ENCODE peak calls at places on chromosomes 13 and 19, in nine cellular contexts. One of them, this sample, is unnamed.

GRCh38 chr19:47110521-47111080 is 3.0 kb downstream of the ZC3H4 start:
- DNase-seq in AG10803: no peak
- DNase-seq in right atrium auricular region: no peak
- DNase-seq in esophagus squamous epithelium: no peak
- DNase-seq in pancreas: no peak
- DNase-seq in stomach: no peak
- DNase-seq in IMR-90: no peak
- DNase-seq in choroid plexus epithelial cell: no peak
- DNase-seq in fibroblast of the aortic adventitia: no peak
- DNase-seq in this sample: no peak

GRCh38 chr13:110244096-110244830 is 62.7 kb downstream of the COL4A1 start:
- DNase-seq in AG10803: peak
- DNase-seq in right atrium auricular region: no peak
- DNase-seq in esophagus squamous epithelium: no peak
- DNase-seq in pancreas: no peak
- DNase-seq in stomach: no peak
- DNase-seq in IMR-90: peak
- DNase-seq in choroid plexus epithelial cell: no peak
- DNase-seq in fibroblast of the aortic adventitia: peak
- DNase-seq in this sample: no peak

GRCh38 chr13:50645092-50645491 is 198.4 kb downstream of the DLEU7 start:
- DNase-seq in AG10803: peak
- DNase-seq in right atrium auricular region: no peak
- DNase-seq in esophagus squamous epithelium: no peak
- DNase-seq in pancreas: no peak
- DNase-seq in stomach: no peak
- DNase-seq in IMR-90: no peak
- DNase-seq in choroid plexus epithelial cell: peak
- DNase-seq in fibroblast of the aortic adventitia: no peak
- DNase-seq in this sample: no peak

GRCh38 chr13:44403720-44404063 is 30.1 kb downstream of the SERP2 start:
- DNase-seq in AG10803: no peak
- DNase-seq in right atrium auricular region: no peak
- DNase-seq in esophagus squamous epithelium: no peak
- DNase-seq in pancreas: no peak
- DNase-seq in stomach: no peak
- DNase-seq in IMR-90: no peak
- DNase-seq in choroid plexus epithelial cell: no peak
- DNase-seq in fibroblast of the aortic adventitia: no peak
- DNase-seq in this sample: no peak

GRCh38 chr13:57932071-57932470 is 300.5 kb downstream of the PCDH17 start:
- DNase-seq in AG10803: no peak
- DNase-seq in right atrium auricular region: no peak
- DNase-seq in esophagus squamous epithelium: no peak
- DNase-seq in pancreas: no peak
- DNase-seq in stomach: no peak
- DNase-seq in IMR-90: no peak
- DNase-seq in choroid plexus epithelial cell: no peak
- DNase-seq in fibroblast of the aortic adventitia: no peak
- DNase-seq in this sample: no peak

GRCh38 chr19:23222998-23223652 is 27.1 kb downstream of the ZNF724 start:
- DNase-seq in AG10803: no peak
- DNase-seq in right atrium auricular region: no peak
- DNase-seq in esophagus squamous epithelium: no peak
- DNase-seq in pancreas: no peak
- DNase-seq in stomach: no peak
- DNase-seq in IMR-90: no peak
- DNase-seq in choroid plexus epithelial cell: no peak
- DNase-seq in fibroblast of the aortic adventitia: no peak
- DNase-seq in this sample: no peak

GRCh38 chr19:28889941-28890645 is 322.9 kb downstream of the UQCRFS1 start:
- DNase-seq in AG10803: no peak
- DNase-seq in right atrium auricular region: no peak
- DNase-seq in esophagus squamous epithelium: no peak
- DNase-seq in pancreas: no peak
- DNase-seq in stomach: no peak
- DNase-seq in IMR-90: no peak
- DNase-seq in choroid plexus epithelial cell: no peak
- DNase-seq in fibroblast of the aortic adventitia: peak
- DNase-seq in this sample: no peak

GRCh38 chr19:18317998-18318800 is 4.7 kb downstream of the LSM4 start:
- DNase-seq in AG10803: no peak
- DNase-seq in right atrium auricular region: no peak
- DNase-seq in esophagus squamous epithelium: no peak
- DNase-seq in pancreas: no peak
- DNase-seq in stomach: peak
- DNase-seq in IMR-90: no peak
- DNase-seq in choroid plexus epithelial cell: no peak
- DNase-seq in fibroblast of the aortic adventitia: no peak
- DNase-seq in this sample: no peak

GRCh38 chr19:8639821-8640401 is 9.5 kb downstream of the NFILZ start:
- DNase-seq in AG10803: peak
- DNase-seq in right atrium auricular region: no peak
- DNase-seq in esophagus squamous epithelium: no peak
- DNase-seq in pancreas: no peak
- DNase-seq in stomach: no peak
- DNase-seq in IMR-90: no peak
- DNase-seq in choroid plexus epithelial cell: peak
- DNase-seq in fibroblast of the aortic adventitia: peak
- DNase-seq in this sample: no peak

GRCh38 chr13:98570929-98571372 is 6.0 kb downstream of the STK24 start:
- DNase-seq in AG10803: no peak
- DNase-seq in right atrium auricular region: no peak
- DNase-seq in esophagus squamous epithelium: no peak
- DNase-seq in pancreas: no peak
- DNase-seq in stomach: peak
- DNase-seq in IMR-90: no peak
- DNase-seq in choroid plexus epithelial cell: peak
- DNase-seq in fibroblast of the aortic adventitia: no peak
- DNase-seq in this sample: no peak

GRCh38 chr13:40609972-40610726 is 56.3 kb downstream of the FOXO1 start:
- DNase-seq in AG10803: no peak
- DNase-seq in right atrium auricular region: no peak
- DNase-seq in esophagus squamous epithelium: no peak
- DNase-seq in pancreas: no peak
- DNase-seq in stomach: no peak
- DNase-seq in IMR-90: no peak
- DNase-seq in choroid plexus epithelial cell: peak
- DNase-seq in fibroblast of the aortic adventitia: no peak
- DNase-seq in this sample: no peak

GRCh38 chr13:47463726-47464125 is 537.3 kb downstream of the SUCLA2 start:
- DNase-seq in AG10803: peak
- DNase-seq in right atrium auricular region: no peak
- DNase-seq in esophagus squamous epithelium: no peak
- DNase-seq in pancreas: no peak
- DNase-seq in stomach: no peak
- DNase-seq in IMR-90: peak
- DNase-seq in choroid plexus epithelial cell: peak
- DNase-seq in fibroblast of the aortic adventitia: peak
- DNase-seq in this sample: no peak

GRCh38 chr13:70255406-70255991 is 147.2 kb upstream of the KLHL1 start:
- DNase-seq in AG10803: no peak
- DNase-seq in right atrium auricular region: no peak
- DNase-seq in esophagus squamous epithelium: no peak
- DNase-seq in pancreas: no peak
- DNase-seq in stomach: no peak
- DNase-seq in IMR-90: no peak
- DNase-seq in choroid plexus epithelial cell: no peak
- DNase-seq in fibroblast of the aortic adventitia: no peak
- DNase-seq in this sample: no peak
- H3K4me3 ChIP-seq in AG10803: no peak
- H3K4me3 ChIP-seq in right atrium auricular region: no peak
- H3K4me3 ChIP-seq in esophagus squamous epithelium: no peak
- H3K4me3 ChIP-seq in pancreas: no peak
- H3K4me3 ChIP-seq in stomach: no peak
- H3K4me3 ChIP-seq in IMR-90: no peak
- H3K4me3 ChIP-seq in choroid plexus epithelial cell: no peak
- H3K4me3 ChIP-seq in fibroblast of the aortic adventitia: no peak
- H3K4me3 ChIP-seq in this sample: no peak

DNA sequence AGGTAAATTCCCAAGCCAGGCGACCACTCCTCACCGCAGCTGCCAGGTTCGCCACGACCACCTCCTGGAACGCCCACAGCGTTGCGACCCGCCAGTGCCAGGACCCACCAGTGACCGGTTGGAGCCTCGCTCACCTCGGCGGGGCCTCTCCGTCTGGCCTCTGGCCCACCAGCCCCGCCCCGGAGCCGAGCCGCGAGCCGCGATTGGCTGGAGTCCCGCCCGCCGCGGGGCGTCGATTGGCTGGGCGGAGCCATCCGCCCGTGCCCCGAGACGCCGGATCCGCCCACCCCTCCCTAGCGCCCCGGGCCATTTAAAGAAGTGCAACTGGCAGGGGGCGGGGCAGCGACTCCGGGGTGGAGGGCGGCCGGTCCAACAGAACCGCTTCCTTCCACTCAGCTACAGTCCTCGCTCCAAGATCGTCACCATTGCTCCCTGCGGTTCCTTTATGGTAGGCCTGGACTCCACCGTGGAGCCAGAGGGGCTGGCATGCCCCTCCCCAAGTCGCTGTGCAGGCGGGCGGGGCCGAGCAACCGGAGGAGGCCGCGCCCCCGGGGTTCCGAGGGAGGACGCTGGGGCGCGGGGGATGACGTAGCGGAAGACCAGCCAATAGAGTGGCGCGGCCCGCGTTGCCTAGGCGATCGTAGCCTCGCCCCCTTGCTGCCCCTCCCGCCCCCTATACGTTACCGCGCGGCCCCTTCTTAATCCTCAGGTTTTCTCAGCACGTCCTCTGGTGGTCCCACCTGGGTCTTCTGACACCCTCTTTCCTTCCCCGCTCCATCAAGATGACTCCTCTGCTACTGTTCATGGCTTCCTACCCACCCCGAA is at the start of gene SERTAD3:
- DNase-seq in AG10803: peak
- DNase-seq in right atrium auricular region: peak
- DNase-seq in esophagus squamous epithelium: peak
- DNase-seq in pancreas: peak
- DNase-seq in stomach: peak
- DNase-seq in IMR-90: peak
- DNase-seq in choroid plexus epithelial cell: peak
- DNase-seq in fibroblast of the aortic adventitia: peak
- DNase-seq in this sample: peak
- TF ChIP-seq CTCF in AG10803: peak
- TF ChIP-seq CTCF in right atrium auricular region: peak
- TF ChIP-seq CTCF in esophagus squamous epithelium: no peak
- TF ChIP-seq CTCF in pancreas: no peak
- TF ChIP-seq CTCF in stomach: peak
- TF ChIP-seq CTCF in IMR-90: peak
- TF ChIP-seq CTCF in choroid plexus epithelial cell: peak
- TF ChIP-seq CTCF in fibroblast of the aortic adventitia: peak
- TF ChIP-seq CTCF in this sample: no peak

GRCh38 chr13:91169641-91170040 is 177.8 kb upstream of the MIR17HG start:
- DNase-seq in AG10803: no peak
- DNase-seq in right atrium auricular region: no peak
- DNase-seq in esophagus squamous epithelium: no peak
- DNase-seq in pancreas: no peak
- DNase-seq in stomach: no peak
- DNase-seq in IMR-90: no peak
- DNase-seq in choroid plexus epithelial cell: no peak
- DNase-seq in fibroblast of the aortic adventitia: no peak
- DNase-seq in this sample: no peak

GRCh38 chr13:91172160-91172559 is 175.3 kb upstream of the MIR17HG start:
- DNase-seq in AG10803: no peak
- DNase-seq in right atrium auricular region: no peak
- DNase-seq in esophagus squamous epithelium: no peak
- DNase-seq in pancreas: no peak
- DNase-seq in stomach: no peak
- DNase-seq in IMR-90: no peak
- DNase-seq in choroid plexus epithelial cell: no peak
- DNase-seq in fibroblast of the aortic adventitia: no peak
- DNase-seq in this sample: no peak

GRCh38 chr13:91174886-91175501 is 172.5 kb upstream of the MIR17HG start:
- DNase-seq in AG10803: no peak
- DNase-seq in right atrium auricular region: no peak
- DNase-seq in esophagus squamous epithelium: no peak
- DNase-seq in pancreas: no peak
- DNase-seq in stomach: no peak
- DNase-seq in IMR-90: no peak
- DNase-seq in choroid plexus epithelial cell: no peak
- DNase-seq in fibroblast of the aortic adventitia: no peak
- DNase-seq in this sample: no peak
- H3K4me3 ChIP-seq in AG10803: no peak
- H3K4me3 ChIP-seq in right atrium auricular region: peak
- H3K4me3 ChIP-seq in esophagus squamous epithelium: no peak
- H3K4me3 ChIP-seq in pancreas: peak
- H3K4me3 ChIP-seq in stomach: peak
- H3K4me3 ChIP-seq in IMR-90: no peak
- H3K4me3 ChIP-seq in choroid plexus epithelial cell: peak
- H3K4me3 ChIP-seq in fibroblast of the aortic adventitia: no peak
- H3K4me3 ChIP-seq in this sample: no peak

GRCh38 chr19:33464733-33465115 is 56.9 kb downstream of the PEPD start:
- DNase-seq in AG10803: no peak
- DNase-seq in right atrium auricular region: no peak
- DNase-seq in esophagus squamous epithelium: no peak
- DNase-seq in pancreas: no peak
- DNase-seq in stomach: no peak
- DNase-seq in IMR-90: no peak
- DNase-seq in choroid plexus epithelial cell: no peak
- DNase-seq in fibroblast of the aortic adventitia: no peak
- DNase-seq in this sample: no peak

GRCh38 chr19:33461256-33462111 is 60.1 kb downstream of the PEPD start:
- DNase-seq in AG10803: no peak
- DNase-seq in right atrium auricular region: no peak
- DNase-seq in esophagus squamous epithelium: no peak
- DNase-seq in pancreas: no peak
- DNase-seq in stomach: no peak
- DNase-seq in IMR-90: no peak
- DNase-seq in choroid plexus epithelial cell: no peak
- DNase-seq in fibroblast of the aortic adventitia: no peak
- DNase-seq in this sample: no peak

GRCh38 chr19:33462112-33462726 is 59.4 kb downstream of the PEPD start:
- DNase-seq in AG10803: no peak
- DNase-seq in right atrium auricular region: no peak
- DNase-seq in esophagus squamous epithelium: no peak
- DNase-seq in pancreas: no peak
- DNase-seq in stomach: no peak
- DNase-seq in IMR-90: no peak
- DNase-seq in choroid plexus epithelial cell: no peak
- DNase-seq in fibroblast of the aortic adventitia: no peak
- DNase-seq in this sample: no peak

GRCh38 chr19:33464010-33464732 is 57.4 kb downstream of the PEPD start:
- DNase-seq in AG10803: no peak
- DNase-seq in right atrium auricular region: no peak
- DNase-seq in esophagus squamous epithelium: no peak
- DNase-seq in pancreas: no peak
- DNase-seq in stomach: no peak
- DNase-seq in IMR-90: no peak
- DNase-seq in choroid plexus epithelial cell: no peak
- DNase-seq in fibroblast of the aortic adventitia: no peak
- DNase-seq in this sample: no peak

DNA sequence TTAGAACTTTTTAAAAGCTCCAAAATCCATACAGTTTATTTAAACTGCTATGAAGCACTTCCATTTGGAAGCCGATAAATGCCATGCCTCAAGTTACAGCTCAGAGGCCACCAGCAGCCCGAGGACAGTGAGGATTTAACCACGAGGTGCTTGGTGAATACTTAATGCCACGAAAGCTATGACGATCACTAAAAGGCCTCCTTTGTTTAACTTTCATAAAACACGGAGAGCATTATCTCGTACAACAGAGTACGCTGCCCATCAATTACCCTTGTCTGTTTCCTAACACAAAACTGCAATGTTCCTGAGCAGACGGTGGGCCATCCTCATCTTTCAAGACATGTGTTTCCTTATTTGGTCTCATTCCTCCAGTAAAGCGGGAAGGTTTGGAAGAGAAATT is 58.4 kb downstream of the PEPD start:
- DNase-seq in AG10803: no peak
- DNase-seq in right atrium auricular region: no peak
- DNase-seq in esophagus squamous epithelium: no peak
- DNase-seq in pancreas: no peak
- DNase-seq in stomach: no peak
- DNase-seq in IMR-90: peak
- DNase-seq in choroid plexus epithelial cell: no peak
- DNase-seq in fibroblast of the aortic adventitia: no peak
- DNase-seq in this sample: no peak
- TF ChIP-seq CTCF in AG10803: no peak
- TF ChIP-seq CTCF in right atrium auricular region: no peak
- TF ChIP-seq CTCF in esophagus squamous epithelium: no peak
- TF ChIP-seq CTCF in pancreas: no peak
- TF ChIP-seq CTCF in stomach: no peak
- TF ChIP-seq CTCF in IMR-90: no peak
- TF ChIP-seq CTCF in choroid plexus epithelial cell: no peak
- TF ChIP-seq CTCF in fibroblast of the aortic adventitia: no peak
- TF ChIP-seq CTCF in this sample: no peak